ENCODE peak calls at places on chromosomes 12 and 14, in seven cellular contexts. I is lower leg skin; X is anterior cingulate cortex; Y is activated T-helper 1 cell treated with anti-CD3 and anti-CD28 coated beads, Interleukin-12 subunit alpha, Interleukin-12 subunit beta, Interleukin-2, Interleukin-4 antibody, amounts not matched to agents 30 ng/mL and 10 ng/mL and 1 ng/mL, durations not matched to agents 14 hours and 24 hours and 36 hours; W is MM.1S; L is SJCRH30; C is activated CD4-positive, alpha-beta T cell treated with anti-CD3 and anti-CD28 coated beads, Interleukin-2, amount 50 U/mL, for 1 hour. K is an unnamed sample.

GRCh38 chr12:48882325-48882687 is 16.6 kb upstream of the RND1 start:
- DNase-seq in C (no peak), X (no peak), I (no peak), L (peak; percentile 16), W (no peak), Y (no peak), K (no peak)

GRCh38 chr12:104226672-104227071 is 11.1 kb downstream of the TXNRD1 start:
- DNase-seq in Y (no peak), C (no peak), L (no peak), X (no peak), I (no peak), W (no peak), K (no peak)

GRCh38 chr12:31004666-31005065 is 69.0 kb upstream of the DDX11 start:
- DNase-seq in C (no peak), Y (no peak), W (no peak), I (no peak), X (no peak), L (no peak), K (no peak)

GRCh38 chr14:102525213-102526143 is 15.9 kb upstream of the ANKRD9 start:
- DNase-seq in C (no peak), I (no peak), L (peak; percentile 60), W (peak; percentile 28), Y (peak; percentile 29), X (no peak), K (peak; percentile 46)

GRCh38 chr12:92369061-92369460 is 223.4 kb upstream of the BTG1 start:
- DNase-seq in X (no peak), C (no peak), W (no peak), Y (no peak), I (no peak), L (peak; percentile 6), K (no peak)

GRCh38 chr14:104371917-104372316 is 207.6 kb upstream of the C14orf180 start:
- DNase-seq in I (no peak), X (no peak), C (no peak), W (no peak), L (no peak), Y (no peak), K (no peak)

GRCh38 chr12:58564721-58565120 is 355.6 kb downstream of the LRIG3 start:
- DNase-seq in L (no peak), W (no peak), C (no peak), X (no peak), I (no peak), Y (no peak), K (no peak)

GRCh38 chr12:716506-716905 is 35.9 kb upstream of the WNK1 start:
- DNase-seq in I (no peak), X (no peak), Y (no peak), W (no peak), L (peak; percentile 32), C (no peak), K (no peak)

GRCh38 chr12:54932691-54933090 is 51.9 kb downstream of the TESPA1 start:
- DNase-seq in I (no peak), W (no peak), X (no peak), C (no peak), Y (no peak), L (peak; percentile 11), K (no peak)

GRCh38 chr12:66279127-66279712 is 23.1 kb upstream of the HELB start:
- DNase-seq in W (no peak), X (no peak), L (no peak), Y (peak; percentile 22), I (no peak), C (peak; percentile 50), K (peak; percentile 55)

GRCh38 chr12:77231548-77231947 is 166.2 kb upstream of the E2F7 start:
- DNase-seq in L (no peak), X (no peak), W (no peak), Y (no peak), C (no peak), I (peak; percentile 51), K (no peak)

GRCh38 chr14:105087963-105088811 is 23.0 kb upstream of the GPR132 start:
- DNase-seq in I (no peak), X (no peak), Y (peak; percentile 0), W (no peak), L (no peak), C (no peak), K (no peak)

GRCh38 chr12:77724367-77724957 is 106.2 kb upstream of the NAV3 start:
- DNase-seq in W (peak; percentile 56), X (no peak), Y (no peak), L (no peak), I (no peak), C (no peak), K (no peak)

GRCh38 chr14:105171004-105171673 is 2.6 kb upstream of the JAG2 start:
- DNase-seq in I (no peak), Y (no peak), C (no peak), X (no peak), L (peak; percentile 65), W (no peak), K (no peak)

GRCh38 chr14:71062581-71063303 is 155.5 kb downstream of the PCNX1 start:
- DNase-seq in Y (no peak), L (no peak), I (no peak), X (no peak), C (no peak), W (no peak), K (no peak)

GRCh38 chr12:63353559-63353958 is 202.6 kb upstream of the AVPR1A start:
- DNase-seq in C (no peak), I (no peak), W (no peak), L (no peak), X (no peak), Y (no peak), K (no peak)

GRCh38 chr12:128056299-128056885 is 210.6 kb upstream of the TMEM132C start:
- DNase-seq in C (no peak), I (no peak), Y (no peak), W (no peak), L (no peak), X (no peak), K (no peak)

GRCh38 chr12:1595690-1596347 is 1.4 kb upstream of the FBXL14 start:
- DNase-seq in X (no peak), Y (no peak), W (no peak), L (no peak), I (no peak), C (no peak), K (no peak)

GRCh38 chr14:31461545-31461944 is 4.2 kb upstream of the DTD2 start:
- DNase-seq in Y (no peak), C (no peak), X (no peak), L (no peak), I (no peak), W (no peak), K (no peak)

GRCh38 chr14:91649930-91650329 is 82.0 kb downstream of the CATSPERB start:
- DNase-seq in Y (no peak), I (peak; percentile 21), C (no peak), X (no peak), L (no peak), W (peak; percentile 27), K (no peak)

GRCh38 chr12:98983647-98984046 is 338.6 kb downstream of the APAF1 start:
- DNase-seq in I (no peak), L (no peak), W (no peak), X (no peak), Y (no peak), C (no peak), K (no peak)

GRCh38 chr12:122123051-122123760 is 44.6 kb downstream of the MLXIP start:
- DNase-seq in L (peak; percentile 65), I (peak; percentile 64), X (peak; percentile 19), Y (peak; percentile 61), C (peak; percentile 69), W (peak; percentile 26), K (peak; percentile 87)

GRCh38 chr14:78598046-78598652 is 428.0 kb downstream of the NRXN3 start:
- DNase-seq in W (peak; percentile 58), C (peak; percentile 8), L (peak; percentile 23), I (no peak), Y (peak; percentile 4), X (peak; percentile 46), K (peak; percentile 3)

GRCh38 chr12:80101126-80101525 is 1.8 kb downstream of the OTOGL start:
- DNase-seq in L (no peak), Y (no peak), X (no peak), I (no peak), W (no peak), C (no peak), K (no peak)

K was measured in naive thymus-derived CD8-positive, alpha-beta T cell.